ENCODE peak calls at places on chromosomes 7 and 10, in ten cellular contexts. One of them, this sample, is unnamed. For H3K9me3, the result is how much of the 10 kb centered on the place peaks cover.

GRCh38 chr10:22648547-22648961 is 65.8 kb downstream of the PIP4K2A start:
- DNase-seq in ovary: no peak
- DNase-seq in cardiac muscle cell: no peak
- DNase-seq in right atrium auricular region: no peak
- DNase-seq in uterus: no peak
- DNase-seq in PC-3: no peak
- DNase-seq in mammary epithelial cell: peak
- DNase-seq in upper lobe of left lung: no peak
- DNase-seq in tibial nerve: no peak
- DNase-seq in body of pancreas: no peak
- DNase-seq in this sample: no peak

GRCh38 chr7:137820677-137821420 is 25.9 kb downstream of the DGKI start:
- DNase-seq in ovary: no peak
- DNase-seq in cardiac muscle cell: peak
- DNase-seq in right atrium auricular region: peak
- DNase-seq in uterus: peak
- DNase-seq in PC-3: no peak
- DNase-seq in mammary epithelial cell: no peak
- DNase-seq in upper lobe of left lung: no peak
- DNase-seq in tibial nerve: peak
- DNase-seq in body of pancreas: peak
- DNase-seq in this sample: peak

GRCh38 chr10:47239211-47239610 is 60.8 kb upstream of the GDF10 start:
- DNase-seq in ovary: no peak
- DNase-seq in cardiac muscle cell: no peak
- DNase-seq in right atrium auricular region: no peak
- DNase-seq in uterus: no peak
- DNase-seq in PC-3: no peak
- DNase-seq in mammary epithelial cell: no peak
- DNase-seq in upper lobe of left lung: no peak
- DNase-seq in tibial nerve: no peak
- DNase-seq in body of pancreas: no peak
- DNase-seq in this sample: no peak

GRCh38 chr10:51653025-51653424 is 46.4 kb downstream of the CSTF2T start:
- DNase-seq in ovary: no peak
- DNase-seq in cardiac muscle cell: no peak
- DNase-seq in right atrium auricular region: no peak
- DNase-seq in uterus: no peak
- DNase-seq in PC-3: no peak
- DNase-seq in mammary epithelial cell: no peak
- DNase-seq in upper lobe of left lung: no peak
- DNase-seq in tibial nerve: no peak
- DNase-seq in body of pancreas: no peak
- DNase-seq in this sample: no peak

GRCh38 chr10:117651121-117651520 is 108.6 kb downstream of the EMX2 start:
- DNase-seq in ovary: no peak
- DNase-seq in cardiac muscle cell: no peak
- DNase-seq in right atrium auricular region: no peak
- DNase-seq in uterus: no peak
- DNase-seq in PC-3: peak
- DNase-seq in mammary epithelial cell: no peak
- DNase-seq in upper lobe of left lung: no peak
- DNase-seq in tibial nerve: no peak
- DNase-seq in body of pancreas: no peak
- DNase-seq in this sample: no peak

GRCh38 chr10:95650232-95650631 is 6.3 kb downstream of the ALDH18A1 start:
- DNase-seq in ovary: no peak
- DNase-seq in cardiac muscle cell: no peak
- DNase-seq in right atrium auricular region: no peak
- DNase-seq in uterus: no peak
- DNase-seq in PC-3: peak
- DNase-seq in mammary epithelial cell: no peak
- DNase-seq in upper lobe of left lung: no peak
- DNase-seq in tibial nerve: no peak
- DNase-seq in body of pancreas: no peak
- DNase-seq in this sample: no peak

GRCh38 chr7:151426486-151426905 is 13.4 kb downstream of the CRYGN start:
- DNase-seq in ovary: peak
- DNase-seq in cardiac muscle cell: no peak
- DNase-seq in right atrium auricular region: peak
- DNase-seq in uterus: peak
- DNase-seq in PC-3: peak
- DNase-seq in mammary epithelial cell: peak
- DNase-seq in upper lobe of left lung: no peak
- DNase-seq in tibial nerve: peak
- DNase-seq in body of pancreas: peak
- DNase-seq in this sample: peak

GRCh38 chr10:66916030-66916429 is 9.8 kb upstream of the LRRTM3 start:
- DNase-seq in ovary: no peak
- DNase-seq in cardiac muscle cell: no peak
- DNase-seq in right atrium auricular region: no peak
- DNase-seq in uterus: no peak
- DNase-seq in PC-3: peak
- DNase-seq in mammary epithelial cell: no peak
- DNase-seq in upper lobe of left lung: no peak
- DNase-seq in tibial nerve: no peak
- DNase-seq in body of pancreas: no peak
- DNase-seq in this sample: no peak

GRCh38 chr10:33353334-33353733 is 18.9 kb upstream of the NRP1 start:
- DNase-seq in ovary: no peak
- DNase-seq in cardiac muscle cell: no peak
- DNase-seq in right atrium auricular region: no peak
- DNase-seq in uterus: no peak
- DNase-seq in PC-3: no peak
- DNase-seq in mammary epithelial cell: no peak
- DNase-seq in upper lobe of left lung: no peak
- DNase-seq in tibial nerve: no peak
- DNase-seq in body of pancreas: no peak
- DNase-seq in this sample: no peak

GRCh38 chr10:17781856-17782255 is 27.3 kb upstream of the MRC1 start:
- DNase-seq in ovary: no peak
- DNase-seq in cardiac muscle cell: peak
- DNase-seq in right atrium auricular region: no peak
- DNase-seq in uterus: no peak
- DNase-seq in PC-3: no peak
- DNase-seq in mammary epithelial cell: no peak
- DNase-seq in upper lobe of left lung: no peak
- DNase-seq in tibial nerve: no peak
- DNase-seq in body of pancreas: no peak
- DNase-seq in this sample: no peak

GRCh38 chr7:107811934-107812333 is 8.9 kb upstream of the SLC26A3 start:
- DNase-seq in ovary: no peak
- DNase-seq in cardiac muscle cell: no peak
- DNase-seq in right atrium auricular region: no peak
- DNase-seq in uterus: no peak
- DNase-seq in PC-3: no peak
- DNase-seq in mammary epithelial cell: no peak
- DNase-seq in upper lobe of left lung: no peak
- DNase-seq in tibial nerve: no peak
- DNase-seq in body of pancreas: no peak
- DNase-seq in this sample: no peak

GRCh38 chr10:98589007-98589406 is 142.3 kb upstream of the HPS1 start:
- DNase-seq in ovary: no peak
- DNase-seq in cardiac muscle cell: no peak
- DNase-seq in right atrium auricular region: no peak
- DNase-seq in uterus: no peak
- DNase-seq in PC-3: no peak
- DNase-seq in mammary epithelial cell: peak
- DNase-seq in upper lobe of left lung: no peak
- DNase-seq in tibial nerve: no peak
- DNase-seq in body of pancreas: no peak
- DNase-seq in this sample: no peak

GRCh38 chr10:593901-594457 is 95.5 kb downstream of the DIP2C start:
- DNase-seq in ovary: peak
- DNase-seq in cardiac muscle cell: no peak
- DNase-seq in right atrium auricular region: peak
- DNase-seq in uterus: peak
- DNase-seq in PC-3: no peak
- DNase-seq in mammary epithelial cell: no peak
- DNase-seq in upper lobe of left lung: no peak
- DNase-seq in tibial nerve: no peak
- DNase-seq in body of pancreas: peak
- DNase-seq in this sample: no peak

DNA sequence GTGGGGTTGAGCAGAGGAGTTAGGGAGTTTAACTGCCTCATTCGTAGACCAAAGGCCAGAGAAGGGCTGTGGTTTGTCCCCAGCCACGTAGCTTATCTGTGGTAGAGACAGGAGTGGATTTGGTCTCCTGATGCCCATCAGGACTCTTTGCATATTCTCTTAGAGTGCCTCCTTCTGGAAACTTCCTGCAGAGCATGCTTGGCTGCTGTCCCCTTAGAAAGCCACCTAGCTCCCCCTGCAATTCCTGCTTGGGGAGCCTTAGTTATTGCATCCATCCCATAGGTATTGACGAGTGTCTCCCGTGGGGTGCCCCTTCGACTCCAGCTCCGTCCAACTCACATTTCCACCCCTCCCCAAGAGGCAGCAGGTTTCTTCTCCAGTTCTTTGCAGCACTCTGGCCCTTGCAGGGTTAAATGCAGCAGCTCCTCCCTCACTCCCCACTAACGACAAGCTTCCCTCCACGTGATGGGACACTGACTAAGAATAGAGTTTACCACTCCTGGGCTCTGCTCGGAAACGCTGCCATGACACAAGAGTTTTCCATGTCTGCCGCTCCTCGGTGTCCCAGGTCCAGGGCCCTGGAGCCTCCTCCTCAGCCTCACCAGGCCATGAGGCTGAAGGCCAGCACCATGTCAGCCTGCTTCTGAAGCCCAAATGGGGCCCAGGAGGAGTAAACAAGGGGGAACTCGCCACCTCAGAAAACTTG is 147.8 kb upstream of the UNC5B start:
- DNase-seq in ovary: no peak
- DNase-seq in cardiac muscle cell: peak
- DNase-seq in right atrium auricular region: no peak
- DNase-seq in uterus: no peak
- DNase-seq in PC-3: peak
- DNase-seq in mammary epithelial cell: no peak
- DNase-seq in upper lobe of left lung: no peak
- DNase-seq in tibial nerve: no peak
- DNase-seq in body of pancreas: no peak
- DNase-seq in this sample: no peak
- TF ChIP-seq CTCF in ovary: no peak
- TF ChIP-seq CTCF in cardiac muscle cell: peak
- TF ChIP-seq CTCF in right atrium auricular region: peak
- TF ChIP-seq CTCF in uterus: no peak
- TF ChIP-seq CTCF in PC-3: peak
- TF ChIP-seq CTCF in mammary epithelial cell: no peak
- TF ChIP-seq CTCF in upper lobe of left lung: no peak
- TF ChIP-seq CTCF in tibial nerve: no peak
- TF ChIP-seq CTCF in body of pancreas: no peak
- TF ChIP-seq CTCF in this sample: no peak

GRCh38 chr7:157780721-157781120 is 443.9 kb downstream of the DNAJB6 start:
- DNase-seq in ovary: no peak
- DNase-seq in cardiac muscle cell: no peak
- DNase-seq in right atrium auricular region: no peak
- DNase-seq in uterus: no peak
- DNase-seq in PC-3: no peak
- DNase-seq in mammary epithelial cell: no peak
- DNase-seq in upper lobe of left lung: no peak
- DNase-seq in tibial nerve: no peak
- DNase-seq in body of pancreas: no peak
- DNase-seq in this sample: no peak

GRCh38 chr7:157780312-157780711 is 443.5 kb downstream of the DNAJB6 start:
- DNase-seq in ovary: no peak
- DNase-seq in cardiac muscle cell: no peak
- DNase-seq in right atrium auricular region: no peak
- DNase-seq in uterus: no peak
- DNase-seq in PC-3: no peak
- DNase-seq in mammary epithelial cell: no peak
- DNase-seq in upper lobe of left lung: no peak
- DNase-seq in tibial nerve: no peak
- DNase-seq in body of pancreas: no peak
- DNase-seq in this sample: no peak

GRCh38 chr7:157784114-157784835 is 447.5 kb downstream of the DNAJB6 start:
- DNase-seq in ovary: no peak
- DNase-seq in cardiac muscle cell: no peak
- DNase-seq in right atrium auricular region: no peak
- DNase-seq in uterus: no peak
- DNase-seq in PC-3: no peak
- DNase-seq in mammary epithelial cell: no peak
- DNase-seq in upper lobe of left lung: no peak
- DNase-seq in tibial nerve: no peak
- DNase-seq in body of pancreas: no peak
- DNase-seq in this sample: no peak

GRCh38 chr7:157779206-157779605 is 442.4 kb downstream of the DNAJB6 start:
- DNase-seq in ovary: no peak
- DNase-seq in cardiac muscle cell: no peak
- DNase-seq in right atrium auricular region: no peak
- DNase-seq in uterus: no peak
- DNase-seq in PC-3: no peak
- DNase-seq in mammary epithelial cell: no peak
- DNase-seq in upper lobe of left lung: no peak
- DNase-seq in tibial nerve: no peak
- DNase-seq in body of pancreas: no peak
- DNase-seq in this sample: no peak

GRCh38 chr7:157782041-157782440 is 445.2 kb downstream of the DNAJB6 start:
- DNase-seq in ovary: no peak
- DNase-seq in cardiac muscle cell: no peak
- DNase-seq in right atrium auricular region: no peak
- DNase-seq in uterus: no peak
- DNase-seq in PC-3: no peak
- DNase-seq in mammary epithelial cell: no peak
- DNase-seq in upper lobe of left lung: no peak
- DNase-seq in tibial nerve: no peak
- DNase-seq in body of pancreas: no peak
- DNase-seq in this sample: no peak
- H3K9me3 ChIP-seq in ovary: under half
- H3K9me3 ChIP-seq in cardiac muscle cell: under half
- H3K9me3 ChIP-seq in right atrium auricular region: under half
- H3K9me3 ChIP-seq in uterus: under half
- H3K9me3 ChIP-seq in PC-3: under half
- H3K9me3 ChIP-seq in mammary epithelial cell: under half
- H3K9me3 ChIP-seq in upper lobe of left lung: under half
- H3K9me3 ChIP-seq in tibial nerve: under half
- H3K9me3 ChIP-seq in body of pancreas: under half
- H3K9me3 ChIP-seq in this sample: under half

GRCh38 chr7:148962823-148963582 is 65.3 kb downstream of the PDIA4 start:
- DNase-seq in ovary: peak
- DNase-seq in cardiac muscle cell: peak
- DNase-seq in right atrium auricular region: no peak
- DNase-seq in uterus: peak
- DNase-seq in PC-3: peak
- DNase-seq in mammary epithelial cell: peak
- DNase-seq in upper lobe of left lung: no peak
- DNase-seq in tibial nerve: peak
- DNase-seq in body of pancreas: peak
- DNase-seq in this sample: peak
- TF ChIP-seq CTCF in ovary: peak
- TF ChIP-seq CTCF in cardiac muscle cell: peak
- TF ChIP-seq CTCF in right atrium auricular region: peak
- TF ChIP-seq CTCF in uterus: peak
- TF ChIP-seq CTCF in PC-3: peak
- TF ChIP-seq CTCF in mammary epithelial cell: peak
- TF ChIP-seq CTCF in upper lobe of left lung: peak
- TF ChIP-seq CTCF in tibial nerve: peak
- TF ChIP-seq CTCF in body of pancreas: peak
- TF ChIP-seq CTCF in this sample: peak

DNA sequence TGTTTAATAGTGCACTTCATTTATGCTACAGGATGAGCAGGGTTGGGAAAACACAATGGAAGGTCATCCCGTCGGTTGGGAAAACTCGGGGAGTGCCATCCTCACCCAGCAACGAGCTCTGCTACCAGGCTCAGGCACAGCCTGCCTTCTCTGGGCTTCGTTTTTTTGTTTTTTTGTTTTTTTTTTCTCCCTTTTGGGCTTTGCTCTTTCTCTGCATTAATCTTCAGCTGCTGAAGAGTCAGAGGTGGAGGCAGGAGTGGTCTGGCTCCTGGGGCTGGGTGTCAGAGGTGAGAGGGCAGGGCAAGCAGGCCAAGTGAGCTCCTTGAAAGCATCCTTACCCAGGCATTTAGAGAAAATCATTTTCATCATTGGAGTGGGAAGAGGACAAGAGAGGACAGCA is 11.5 kb downstream of the ZNF3 start:
- DNase-seq in ovary: no peak
- DNase-seq in cardiac muscle cell: no peak
- DNase-seq in right atrium auricular region: no peak
- DNase-seq in uterus: no peak
- DNase-seq in PC-3: no peak
- DNase-seq in mammary epithelial cell: no peak
- DNase-seq in upper lobe of left lung: no peak
- DNase-seq in tibial nerve: no peak
- DNase-seq in body of pancreas: no peak
- DNase-seq in this sample: no peak
- H3K9me3 ChIP-seq in ovary: under half
- H3K9me3 ChIP-seq in cardiac muscle cell: under half
- H3K9me3 ChIP-seq in right atrium auricular region: under half
- H3K9me3 ChIP-seq in uterus: under half
- H3K9me3 ChIP-seq in PC-3: under half
- H3K9me3 ChIP-seq in mammary epithelial cell: under half
- H3K9me3 ChIP-seq in upper lobe of left lung: under half
- H3K9me3 ChIP-seq in tibial nerve: under half
- H3K9me3 ChIP-seq in body of pancreas: under half
- H3K9me3 ChIP-seq in this sample: under half

This sample was measured in psoas muscle.